ENCODE peak calls at places on chromosomes 4 and X, in ten cellular contexts. W, D, K, U, Z, I, B, H, Q and R are unnamed samples.

GRCh38 chr4:149605601-149606378 is 209.9 kb downstream of the IQCM start:
- DNase-seq in H (no peak), I (no peak), B (no peak), U (no peak), W (no peak), Q (no peak), K (no peak), D (no peak), Z (no peak), R (no peak)

GRCh38 chr4:173301518-173302201 is 32.5 kb downstream of the HMGB2 start:
- DNase-seq in H (no peak), I (no peak), U (no peak), B (no peak), D (no peak), Z (peak; percentile 20), K (no peak), W (no peak), Q (no peak), R (no peak)

GRCh38 chr4:151862766-151863165 is 102.0 kb upstream of the GATB start:
- DNase-seq in B (no peak), D (no peak), Z (no peak), H (no peak), I (no peak), Q (no peak), W (no peak), K (no peak), U (no peak), R (no peak)

GRCh38 chr4:148962539-148963290 is 520.5 kb upstream of the NR3C2 start:
- DNase-seq in W (no peak), B (no peak), Q (no peak), U (no peak), I (no peak), D (no peak), Z (no peak), H (no peak), K (no peak), R (no peak)

GRCh38 chr4:141246243-141246642 is 25.5 kb downstream of the ZNF330 start:
- DNase-seq in I (no peak), D (no peak), B (no peak), K (no peak), Z (no peak), U (no peak), Q (no peak), H (no peak), W (no peak), R (no peak)

GRCh38 chr4:20095805-20096541 is 155.7 kb upstream of the SLIT2 start:
- DNase-seq in D (no peak), W (no peak), Q (no peak), B (no peak), K (no peak), H (no peak), U (no peak), I (no peak), Z (no peak), R (no peak)

GRCh38 chr4:8342651-8343050 is 73.1 kb downstream of the HTRA3 start:
- DNase-seq in K (peak; percentile 65), I (no peak), Z (no peak), W (no peak), Q (no peak), U (peak; percentile 63), B (no peak), D (peak; percentile 80), H (no peak), R (peak; percentile 8)

GRCh38 chrX:47143894-47144625 is 442 bp downstream of the NDUFB11 start:
- DNase-seq in D (no peak), Q (peak; percentile 42), B (peak; percentile 89), U (no peak), I (no peak), W (peak; percentile 33), K (peak; percentile 70), H (no peak), Z (peak; percentile 77), R (no peak)

GRCh38 chr4:12486995-12487394 is 997.1 kb downstream of the RAB28 start:
- DNase-seq in H (no peak), U (no peak), D (no peak), I (no peak), Q (no peak), Z (no peak), B (no peak), K (no peak), W (no peak), R (no peak)

GRCh38 chr4:95256108-95256835 is 292.5 kb downstream of the UNC5C start:
- DNase-seq in W (no peak), Q (no peak), U (no peak), D (no peak), Z (no peak), K (no peak), B (no peak), I (no peak), H (no peak), R (no peak)

GRCh38 chr4:79331126-79331876 is 5.4 kb upstream of the NAA11 start:
- DNase-seq in I (no peak), H (no peak), Z (no peak), U (no peak), D (no peak), K (no peak), W (no peak), B (no peak), Q (no peak), R (no peak)

GRCh38 chrX:3136161-3136961 is 95.1 kb downstream of the ARSF start:
- DNase-seq in W (no peak), D (peak; percentile 42), K (no peak), Z (no peak), B (no peak), I (no peak), H (no peak), U (no peak), Q (no peak), R (no peak)

GRCh38 chr4:20805716-20806115 is 105.5 kb downstream of the PACRGL start:
- DNase-seq in K (no peak), I (no peak), U (no peak), Z (no peak), B (no peak), H (no peak), D (no peak), Q (no peak), W (no peak), R (no peak)

GRCh38 chrX:66038115-66038514 is 1.8 kb downstream of the VSIG4 start:
- DNase-seq in D (no peak), B (no peak), Z (no peak), I (no peak), Q (no peak), K (no peak), W (no peak), H (no peak), U (no peak), R (no peak)

GRCh38 chr4:79174855-79175254 is 151.0 kb downstream of the NAA11 start:
- DNase-seq in B (no peak), H (no peak), U (no peak), D (no peak), W (no peak), Q (no peak), K (no peak), Z (no peak), I (no peak), R (no peak)

GRCh38 chrX:133608406-133608805 is 193.1 kb upstream of the GPC4 start:
- DNase-seq in U (no peak), Q (no peak), K (no peak), W (no peak), Z (no peak), H (no peak), I (no peak), D (no peak), B (no peak), R (no peak)

GRCh38 chr4:9918475-9918874 is 102.8 kb downstream of the SLC2A9 start:
- DNase-seq in Q (no peak), I (no peak), D (no peak), B (no peak), Z (no peak), H (no peak), W (no peak), U (no peak), K (no peak), R (no peak)
- TF ChIP-seq POLR2AphosphoS5 in Q (no peak), I (no peak), D (no peak), B (no peak), Z (no peak), H (no peak), W (no peak), U (no peak), K (no peak), R (no peak)

DNA sequence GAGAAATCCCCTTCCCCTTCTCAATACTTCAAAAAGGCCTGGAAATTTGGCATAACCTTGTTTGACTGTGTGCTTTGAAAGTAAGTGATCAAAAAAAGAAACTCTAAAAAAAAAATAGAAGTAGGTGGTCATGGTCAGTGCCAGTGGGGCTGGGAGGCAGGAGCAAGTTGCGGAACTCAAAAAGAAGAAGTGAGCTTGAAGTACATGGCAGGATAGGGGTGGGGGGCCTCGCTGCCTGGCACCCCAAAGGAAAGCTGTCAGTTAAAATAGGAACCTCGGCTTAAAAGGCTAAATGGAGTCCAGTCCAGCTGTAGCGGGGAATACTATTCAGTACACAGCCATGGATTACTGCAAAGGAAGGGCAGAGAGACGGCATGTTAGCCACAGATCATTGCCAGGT is 12.2 kb upstream of the NKRF start:
- DNase-seq in Q (no peak), I (no peak), K (no peak), B (no peak), H (no peak), Z (no peak), W (peak; percentile 24), U (no peak), D (no peak), R (no peak)
- TF ChIP-seq EP300 in Q (peak; percentile 38), I (no peak), K (no peak), B (no peak), H (no peak), Z (no peak), W (no peak), U (no peak), D (no peak), R (no peak)

DNA sequence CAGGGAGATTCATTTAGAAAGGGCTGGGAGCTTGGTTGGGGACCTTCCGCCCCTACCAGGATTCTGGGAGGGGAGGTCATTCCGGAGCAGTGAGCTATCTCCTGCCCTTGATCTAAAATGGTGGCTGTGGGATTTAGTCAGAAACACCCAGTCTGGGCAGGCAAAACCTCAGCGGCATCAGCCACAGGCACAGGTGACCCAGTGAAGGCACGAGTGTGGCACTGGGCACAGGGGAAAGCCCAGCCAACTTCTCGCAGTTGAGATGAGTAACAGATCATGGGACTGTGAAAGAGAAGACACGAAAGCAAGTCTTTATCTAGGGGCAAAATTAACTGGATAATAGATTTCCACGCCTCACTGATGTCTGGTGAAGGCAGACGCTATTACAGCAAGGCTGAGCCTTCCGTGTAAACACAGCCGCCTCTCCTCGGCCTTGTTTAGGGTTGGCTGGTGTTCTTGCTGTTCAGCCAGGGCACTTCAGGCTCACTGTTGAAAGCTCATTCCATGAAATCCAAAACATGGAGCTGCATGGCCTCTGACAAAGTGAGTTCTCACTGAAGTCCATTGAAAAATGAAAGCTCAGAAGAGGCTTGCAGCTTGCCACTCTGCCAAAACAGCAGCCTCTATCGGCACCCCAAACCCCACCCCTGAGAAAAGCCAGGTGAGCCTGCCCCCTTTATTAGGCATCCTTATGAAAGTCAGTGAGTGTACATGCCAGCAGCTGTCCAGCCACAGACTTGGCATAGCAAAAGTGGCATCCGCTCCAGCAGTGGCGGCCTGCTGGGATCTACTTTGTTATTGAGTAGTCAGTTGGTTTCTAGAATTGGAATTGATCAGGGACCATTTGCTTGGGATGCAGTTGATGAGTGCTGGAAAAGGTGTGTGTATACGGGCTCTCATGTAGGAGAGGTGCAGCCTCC is 102.3 kb upstream of the MTM1 start:
- DNase-seq in H (no peak), Q (no peak), Z (no peak), B (no peak), W (no peak), U (no peak), D (no peak), K (no peak), I (no peak), R (no peak)
- TF ChIP-seq POLR2AphosphoS5 in H (no peak), Q (no peak), Z (no peak), B (no peak), W (no peak), U (no peak), D (no peak), K (no peak), I (no peak), R (no peak)

GRCh38 chr4:47061435-47061834 is 30.1 kb downstream of the GABRB1 start:
- DNase-seq in D (no peak), U (no peak), K (no peak), Q (no peak), H (no peak), W (no peak), Z (no peak), B (no peak), I (no peak), R (no peak)
- TF ChIP-seq EP300 in D (no peak), U (no peak), K (no peak), Q (no peak), H (no peak), W (no peak), Z (no peak), B (no peak), I (no peak), R (no peak)